ENCODE peak calls at places on chromosomes 11 and 22, in nine cellular contexts. S, R, Y, M, N, Q, T, L and K are unnamed samples.
A peak's percentile ranks its signal among the peaks of the same experiment; 100 is the strongest.

GRCh38 chr11:13229136-13229535 is 48.5 kb upstream of the BMAL1 start:
- DNase-seq in S (no peak), R (no peak), Y (no peak), M (no peak), N (no peak), Q (no peak), T (no peak), L (no peak), K (no peak)

GRCh38 chr22:37735054-37735453 is 38.2 kb downstream of the TRIOBP start:
- DNase-seq in S (no peak), R (no peak), Y (peak; percentile 78), M (peak; percentile 67), N (no peak), Q (peak; percentile 42), T (peak; percentile 82), L (no peak), K (peak; percentile 81)

GRCh38 chr11:62391642-62392425 is 27.0 kb upstream of the SCGB1A1 start:
- DNase-seq in S (no peak), R (no peak), Y (no peak), M (no peak), N (no peak), Q (no peak), T (no peak), L (no peak), K (no peak)

GRCh38 chr11:65378208-65378927 is 4.1 kb downstream of the SLC25A45 start:
- DNase-seq in S (no peak), R (peak; percentile 55), Y (no peak), M (no peak), N (no peak), Q (no peak), T (no peak), L (no peak), K (no peak)

GRCh38 chr11:124656759-124657627 is 16.5 kb downstream of the SIAE start:
- DNase-seq in S (peak; percentile 66), R (no peak), Y (no peak), M (no peak), N (peak; percentile 66), Q (no peak), T (no peak), L (no peak), K (no peak)

GRCh38 chr11:77250881-77251640 is 50.4 kb downstream of the GDPD4 start:
- DNase-seq in S (peak; percentile 85), R (no peak), Y (no peak), M (no peak), N (peak; percentile 88), Q (no peak), T (no peak), L (no peak), K (no peak)

GRCh38 chr22:41197808-41198585 is 7.1 kb upstream of the L3MBTL2 start:
- DNase-seq in S (no peak), R (peak; percentile 78), Y (peak; percentile 26), M (peak; percentile 58), N (no peak), Q (no peak), T (peak; percentile 50), L (peak; percentile 50), K (peak; percentile 79)

GRCh38 chr11:20066013-20066782 is 94.1 kb downstream of the DBX1 start:
- DNase-seq in S (no peak), R (no peak), Y (no peak), M (no peak), N (no peak), Q (no peak), T (no peak), L (no peak), K (no peak)

GRCh38 chr11:31974737-31975136 is 116.1 kb upstream of the RCN1 start:
- DNase-seq in S (peak; percentile 81), R (no peak), Y (no peak), M (no peak), N (peak; percentile 96), Q (no peak), T (no peak), L (no peak), K (no peak)

GRCh38 chr11:28566643-28567042 is 458.5 kb downstream of the METTL15 start:
- DNase-seq in S (peak; percentile 100), R (no peak), Y (peak; percentile 4), M (peak; percentile 37), N (peak; percentile 90), Q (peak; percentile 81), T (peak; percentile 56), L (no peak), K (peak; percentile 93)

GRCh38 chr11:11979487-11980117 is 28.8 kb downstream of the DKK3 start:
- DNase-seq in S (peak; percentile 81), R (no peak), Y (no peak), M (no peak), N (no peak), Q (no peak), T (peak; percentile 60), L (no peak), K (no peak)

GRCh38 chr11:117866526-117866925 is 9.9 kb downstream of the FXYD6 start:
- DNase-seq in S (no peak), R (no peak), Y (no peak), M (no peak), N (no peak), Q (no peak), T (no peak), L (no peak), K (no peak)

GRCh38 chr22:49215840-49216239 is 611.8 kb downstream of the BRD1 start:
- DNase-seq in S (no peak), R (no peak), Y (no peak), M (peak; percentile 13), N (no peak), Q (no peak), T (peak; percentile 4), L (no peak), K (peak; percentile 12)

GRCh38 chr22:49213731-49214352 is 613.8 kb downstream of the BRD1 start:
- DNase-seq in S (no peak), R (no peak), Y (no peak), M (peak; percentile 11), N (no peak), Q (no peak), T (peak; percentile 17), L (no peak), K (no peak)

GRCh38 chr22:49214976-49215375 is 612.7 kb downstream of the BRD1 start:
- DNase-seq in S (no peak), R (no peak), Y (no peak), M (peak; percentile 31), N (no peak), Q (no peak), T (peak; percentile 11), L (no peak), K (no peak)

GRCh38 chr22:49218142-49218541 is 609.5 kb downstream of the BRD1 start:
- DNase-seq in S (no peak), R (no peak), Y (no peak), M (peak; percentile 16), N (no peak), Q (no peak), T (no peak), L (no peak), K (no peak)

DNA sequence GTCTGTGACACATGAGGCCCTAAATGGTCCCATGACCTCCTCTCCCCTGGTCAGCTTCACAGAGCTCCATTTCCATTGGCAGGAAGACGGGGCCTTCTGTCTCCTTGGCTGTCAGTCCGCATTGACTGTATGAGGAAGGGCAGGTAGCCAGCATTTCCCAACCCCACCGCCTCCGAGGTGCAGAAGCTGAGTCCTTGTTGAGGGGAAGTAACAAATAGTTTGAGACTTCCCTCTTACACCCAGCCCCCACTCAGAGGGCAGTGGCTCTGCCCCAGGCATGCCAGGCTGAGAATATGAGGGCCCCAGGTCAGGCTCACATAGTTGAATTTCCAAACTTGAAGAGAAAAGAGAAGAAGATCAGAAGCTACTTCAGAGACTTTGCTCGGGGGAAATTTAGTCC is 611.1 kb downstream of the BRD1 start:
- DNase-seq in S (no peak), R (no peak), Y (no peak), M (peak; percentile 10), N (no peak), Q (no peak), T (peak; percentile 22), L (no peak), K (no peak)
- H3K9me3 ChIP-seq in S (peaks cover 42% of the 10 kb centered on the region), R (no peaks in the 10 kb centered on the region), Y (no peaks in the 10 kb centered on the region), M (no peaks in the 10 kb centered on the region), N (peaks cover 66% of the 10 kb centered on the region), Q (no peaks in the 10 kb centered on the region), T (peaks cover 20% of the 10 kb centered on the region), L (no peaks in the 10 kb centered on the region), K (peaks cover 1% of the 10 kb centered on the region)

DNA sequence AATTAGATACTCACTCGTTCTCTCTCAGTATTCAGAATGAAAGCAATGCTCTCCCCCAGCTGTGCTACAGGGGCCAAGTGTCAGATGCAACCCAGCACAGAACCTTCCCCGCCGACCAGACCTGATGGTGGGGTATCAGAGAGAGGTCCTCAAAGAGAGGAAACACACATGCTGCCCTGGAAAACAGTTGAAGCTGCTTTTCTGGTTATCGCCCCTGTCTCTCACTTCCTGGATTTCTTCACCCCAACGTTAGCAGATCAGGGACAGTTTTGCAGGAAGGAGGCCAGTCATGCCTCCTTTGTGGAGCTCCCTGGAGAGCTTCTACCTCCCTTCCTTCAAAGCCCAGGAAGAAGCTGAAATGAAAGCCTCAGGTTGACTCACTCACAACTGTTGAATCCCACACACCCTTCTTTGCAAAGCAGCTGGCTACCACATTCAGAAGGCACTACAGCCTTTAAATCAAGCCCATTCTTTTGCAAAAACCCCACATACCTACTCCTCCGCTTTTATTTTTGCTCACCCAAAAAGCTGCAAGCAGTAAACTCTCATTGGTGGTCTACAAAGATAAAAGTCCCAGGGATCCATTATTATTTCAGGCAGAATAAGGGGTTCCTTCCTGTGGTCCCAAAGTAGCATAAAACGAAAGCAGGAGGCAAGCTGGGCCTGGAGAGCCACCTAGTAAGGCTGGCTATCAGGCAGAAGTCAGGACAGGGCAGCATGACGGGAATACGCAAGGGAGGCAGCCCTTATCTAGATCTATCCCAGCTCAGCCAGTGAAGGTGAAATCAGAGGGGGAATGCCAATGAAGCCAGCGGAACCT is 23.3 kb downstream of the LARGE1 start:
- DNase-seq in S (peak; percentile 45), R (no peak), Y (no peak), M (no peak), N (no peak), Q (no peak), T (no peak), L (no peak), K (no peak)
- H3K4me1 ChIP-seq in S (peaks cover 7% of the 10 kb centered on the region), R (peaks cover 3% of the 10 kb centered on the region), Y (no peaks in the 10 kb centered on the region), M (no peaks in the 10 kb centered on the region), N (no peaks in the 10 kb centered on the region), Q (peaks cover 26% of the 10 kb centered on the region), T (peaks cover 6% of the 10 kb centered on the region), L (no peaks in the 10 kb centered on the region), K (no peaks in the 10 kb centered on the region)

DNA sequence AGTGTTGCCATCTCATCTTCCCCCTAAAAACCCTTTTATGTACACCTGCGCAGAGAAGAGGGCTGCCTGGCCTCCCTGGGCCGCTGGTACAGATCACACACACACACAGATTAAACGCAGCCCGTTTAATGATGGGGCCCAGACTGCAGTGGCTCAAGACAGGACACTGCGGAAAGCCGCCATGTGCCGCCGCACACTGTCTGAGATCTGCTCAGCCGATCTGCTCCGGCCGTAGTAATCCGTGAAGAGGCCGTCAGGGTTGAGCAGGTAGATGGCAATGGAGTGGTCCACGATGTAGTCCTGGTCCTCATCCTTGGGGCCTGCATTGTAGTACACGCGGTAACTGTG is 2.0 kb downstream of the SCO2 start:
- DNase-seq in S (no peak), R (no peak), Y (no peak), M (no peak), N (no peak), Q (no peak), T (no peak), L (no peak), K (no peak)
- H3K36me3 ChIP-seq in S (peaks cover 34% of the 10 kb centered on the region), R (peaks cover 3% of the 10 kb centered on the region), Y (peaks cover 53% of the 10 kb centered on the region), M (peaks cover 57% of the 10 kb centered on the region), N (peaks cover 12% of the 10 kb centered on the region), Q (no peaks in the 10 kb centered on the region), T (peaks cover 56% of the 10 kb centered on the region), L (peaks cover 35% of the 10 kb centered on the region), K (no peaks in the 10 kb centered on the region)

DNA sequence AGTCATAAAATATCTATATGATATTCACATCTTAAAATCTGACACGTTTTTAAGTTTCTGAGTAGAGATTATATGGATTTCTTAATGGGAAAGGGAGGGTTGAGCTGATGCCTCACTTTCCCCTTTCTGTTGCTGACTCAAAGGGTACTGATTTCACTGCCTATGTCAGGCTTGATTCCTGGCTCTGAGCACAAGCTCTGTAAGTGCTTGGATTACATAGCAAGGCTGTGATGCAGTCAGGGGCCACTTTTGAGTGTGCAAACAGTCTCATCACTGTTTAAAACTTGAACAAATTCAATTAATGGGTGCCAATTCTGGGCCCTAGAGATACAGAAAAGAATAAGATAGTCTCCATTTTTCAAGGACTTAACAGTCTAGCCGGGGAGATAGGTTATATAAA is 14.4 kb downstream of the ATXN10 start:
- DNase-seq in S (peak; percentile 78), R (no peak), Y (no peak), M (no peak), N (no peak), Q (no peak), T (no peak), L (no peak), K (no peak)
- H3K9me3 ChIP-seq in S (no peaks in the 10 kb centered on the region), R (no peaks in the 10 kb centered on the region), Y (no peaks in the 10 kb centered on the region), M (no peaks in the 10 kb centered on the region), N (no peaks in the 10 kb centered on the region), Q (no peaks in the 10 kb centered on the region), T (no peaks in the 10 kb centered on the region), L (no peaks in the 10 kb centered on the region), K (no peaks in the 10 kb centered on the region)